ENCODE peak calls at places on chromosomes 12 and 14, in nine cellular contexts. V, U, M, R, C, W, B, S and N are unnamed samples.

GRCh38 chr12:42469355-42470006 is 120.1 kb downstream of the PRICKLE1 start:
- DNase-seq in V (no peak), U (no peak), M (no peak), R (no peak), C (no peak), W (no peak), B (no peak), S (no peak), N (no peak)

GRCh38 chr12:89225808-89226368 is 126.4 kb downstream of the DUSP6 start:
- DNase-seq in V (no peak), U (peak), M (peak), R (peak), C (peak), W (peak), B (no peak), S (peak), N (peak)

GRCh38 chr12:94849411-94849976 is 154.0 kb downstream of the NDUFA12 start:
- DNase-seq in V (no peak), U (no peak), M (no peak), R (peak), C (no peak), W (no peak), B (no peak), S (no peak), N (no peak)

GRCh38 chr14:104367811-104368750 is 211.5 kb upstream of the C14orf180 start:
- DNase-seq in V (no peak), U (no peak), M (no peak), R (no peak), C (no peak), W (no peak), B (no peak), S (no peak), N (no peak)

GRCh38 chr14:21965042-21965441 is 291.4 kb upstream of the OR4E1 start:
- DNase-seq in V (no peak), U (no peak), M (no peak), R (no peak), C (no peak), W (no peak), B (no peak), S (no peak), N (no peak)

GRCh38 chr12:127770123-127770522 is 496.8 kb upstream of the TMEM132C start:
- DNase-seq in V (no peak), U (no peak), M (no peak), R (no peak), C (no peak), W (no peak), B (no peak), S (no peak), N (no peak)

GRCh38 chr12:124213606-124214347 is 81.1 kb upstream of the RFLNA start:
- DNase-seq in V (no peak), U (no peak), M (no peak), R (peak), C (no peak), W (no peak), B (no peak), S (no peak), N (peak)

GRCh38 chr14:104137297-104138097 is 890 bp upstream of the KIF26A start:
- DNase-seq in V (peak), U (no peak), M (peak), R (peak), C (no peak), W (no peak), B (peak), S (no peak), N (no peak)

GRCh38 chr14:42113358-42114070 is 506.8 kb downstream of the LRFN5 start:
- DNase-seq in V (no peak), U (no peak), M (no peak), R (no peak), C (no peak), W (no peak), B (no peak), S (no peak), N (no peak)

GRCh38 chr12:52950553-52950952 is 1.6 kb downstream of the KRT18 start:
- DNase-seq in V (no peak), U (no peak), M (no peak), R (no peak), C (no peak), W (no peak), B (no peak), S (no peak), N (no peak)

GRCh38 chr14:55578511-55578910 is 1.5 kb upstream of the KTN1 start:
- DNase-seq in V (no peak), U (no peak), M (peak), R (peak), C (no peak), W (no peak), B (no peak), S (no peak), N (no peak)

GRCh38 chr14:55579724-55580400 is at the start of gene KTN1:
- DNase-seq in V (peak), U (peak), M (peak), R (peak), C (no peak), W (peak), B (peak), S (no peak), N (peak)

GRCh38 chr14:55581011-55581806 is 1.2 kb downstream of the KTN1 start:
- DNase-seq in V (peak), U (peak), M (peak), R (no peak), C (no peak), W (peak), B (no peak), S (no peak), N (peak)

GRCh38 chr14:55582741-55583140 is 2.7 kb downstream of the KTN1 start:
- DNase-seq in V (no peak), U (no peak), M (no peak), R (no peak), C (no peak), W (no peak), B (no peak), S (no peak), N (no peak)

DNA sequence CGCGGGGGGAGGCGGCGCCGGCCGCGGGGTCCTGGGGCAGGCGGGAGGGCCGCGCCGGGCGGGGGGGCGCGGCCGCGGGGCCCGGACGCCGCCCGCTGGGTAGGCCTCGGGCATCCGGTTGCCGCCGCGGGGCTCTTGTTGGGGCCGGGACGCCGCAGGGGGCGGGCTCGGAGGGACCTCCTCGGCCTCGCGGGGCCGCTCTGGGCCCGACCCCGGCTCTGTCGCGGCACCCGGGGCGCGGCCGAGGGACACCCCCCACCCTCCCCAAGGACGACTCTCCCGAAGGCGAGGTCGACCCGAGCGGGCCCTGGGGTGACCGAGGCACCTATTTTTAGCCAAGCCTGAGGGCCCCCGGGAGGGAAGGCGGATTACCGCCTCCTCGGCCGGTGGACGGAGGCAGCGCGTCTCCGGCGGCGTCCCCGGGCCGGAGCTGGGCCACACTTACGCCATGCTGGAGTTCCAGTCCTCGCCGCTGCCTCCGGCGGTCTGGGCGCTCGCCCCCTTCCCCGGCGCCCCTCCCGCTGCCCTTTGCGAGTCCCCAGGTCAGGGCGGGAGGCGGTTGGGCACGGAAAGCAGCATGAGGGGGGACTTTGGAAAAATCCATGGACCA is 499 bp downstream of the KTN1 start:
- DNase-seq in V (peak), U (peak), M (peak), R (peak), C (no peak), W (no peak), B (peak), S (no peak), N (no peak)
- TF ChIP-seq CTCF in V (no peak), U (no peak), M (no peak), R (peak), C (no peak), W (no peak), B (peak), S (no peak), N (no peak)

DNA sequence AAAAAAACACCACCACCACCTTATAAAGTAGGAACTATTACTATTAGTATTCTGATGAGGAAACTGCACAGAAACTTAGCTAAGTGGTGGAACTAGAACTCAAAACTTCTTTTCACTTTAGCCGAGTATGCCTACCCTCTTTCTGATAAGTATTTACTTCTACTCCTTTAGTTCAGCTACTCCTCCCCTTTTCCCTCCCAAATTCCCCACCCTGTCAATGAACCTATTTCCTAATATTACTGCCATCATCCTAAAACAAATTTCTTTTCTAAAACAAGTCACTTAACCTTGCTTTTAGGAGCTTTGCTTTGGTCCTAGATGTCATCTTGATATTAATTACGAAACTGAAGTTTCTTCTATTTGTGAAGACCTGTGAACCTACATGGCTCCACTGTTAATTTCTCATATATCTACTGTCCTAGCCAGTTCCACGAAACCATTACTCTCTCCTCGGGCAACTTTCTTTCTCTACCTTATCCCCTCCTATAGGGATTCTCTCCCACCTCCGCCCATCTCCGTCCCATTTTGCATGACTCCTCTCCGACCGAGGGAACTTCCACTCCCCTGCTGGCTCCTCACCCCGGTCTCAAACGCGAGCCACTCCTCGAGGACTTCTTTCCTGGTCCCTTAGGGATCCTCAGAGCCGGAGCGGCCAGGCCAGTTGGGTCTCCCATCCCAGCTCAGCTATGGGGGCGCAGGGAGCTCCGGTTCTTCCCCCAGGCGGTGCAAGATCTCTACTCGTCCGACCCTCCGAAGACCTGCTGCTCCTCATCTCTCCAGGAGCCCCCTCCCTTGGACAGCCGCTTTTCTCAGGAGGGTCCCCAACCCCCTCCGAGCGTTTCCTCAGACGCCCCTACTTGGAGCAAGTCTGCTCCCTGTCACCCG is 1.1 kb downstream of the NUMB start:
- DNase-seq in V (peak), U (peak), M (peak), R (peak), C (no peak), W (peak), B (peak), S (no peak), N (peak)
- H3K4me3 ChIP-seq in V (peak), U (peak), M (peak), R (peak), C (peak), W (peak), B (peak), S (peak), N (peak)

GRCh38 chr12:57990241-57990883 is 49.0 kb downstream of the ATP23 start:
- DNase-seq in V (no peak), U (no peak), M (no peak), R (no peak), C (no peak), W (peak), B (no peak), S (no peak), N (no peak)
- TF ChIP-seq CTCF in V (no peak), U (no peak), M (no peak), R (no peak), C (no peak), W (no peak), B (no peak), S (no peak), N (no peak)

GRCh38 chr12:1204581-1205121 is 213.6 kb downstream of the ERC1 start:
- DNase-seq in V (no peak), U (peak), M (no peak), R (no peak), C (no peak), W (peak), B (no peak), S (no peak), N (peak)
- H3K4me3 ChIP-seq in V (no peak), U (peak), M (peak), R (no peak), C (no peak), W (no peak), B (peak), S (no peak), N (peak)

GRCh38 chr14:39107624-39108023 is 4.6 kb upstream of the SEC23A start:
- DNase-seq in V (peak), U (peak), M (peak), R (peak), C (no peak), W (peak), B (no peak), S (no peak), N (peak)
- TF ChIP-seq CTCF in V (peak), U (peak), M (peak), R (peak), C (peak), W (peak), B (no peak), S (peak), N (peak)

DNA sequence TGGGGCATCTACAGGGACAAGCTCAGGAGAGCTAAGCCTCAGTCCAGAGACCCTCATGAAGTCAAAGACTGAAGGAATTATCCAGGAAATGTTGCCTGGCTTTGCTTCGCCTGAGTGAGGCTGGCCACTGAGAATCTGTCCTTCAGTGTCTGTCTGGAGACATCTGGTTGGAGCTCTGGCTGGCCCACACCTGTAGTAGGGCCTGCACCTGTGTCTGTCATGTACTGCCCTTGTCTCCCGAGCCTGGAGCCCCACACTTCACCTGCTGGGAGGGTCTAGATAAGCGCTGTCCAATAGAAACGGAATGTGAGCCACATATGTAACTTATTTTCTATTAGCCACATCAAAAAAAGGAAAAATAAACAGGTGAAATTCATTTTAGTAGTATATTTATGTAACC is 9.9 kb upstream of the HDAC7 start:
- DNase-seq in V (no peak), U (no peak), M (no peak), R (no peak), C (no peak), W (no peak), B (no peak), S (no peak), N (no peak)
- H3K4me3 ChIP-seq in V (no peak), U (no peak), M (no peak), R (no peak), C (no peak), W (no peak), B (no peak), S (no peak), N (no peak)

DNA sequence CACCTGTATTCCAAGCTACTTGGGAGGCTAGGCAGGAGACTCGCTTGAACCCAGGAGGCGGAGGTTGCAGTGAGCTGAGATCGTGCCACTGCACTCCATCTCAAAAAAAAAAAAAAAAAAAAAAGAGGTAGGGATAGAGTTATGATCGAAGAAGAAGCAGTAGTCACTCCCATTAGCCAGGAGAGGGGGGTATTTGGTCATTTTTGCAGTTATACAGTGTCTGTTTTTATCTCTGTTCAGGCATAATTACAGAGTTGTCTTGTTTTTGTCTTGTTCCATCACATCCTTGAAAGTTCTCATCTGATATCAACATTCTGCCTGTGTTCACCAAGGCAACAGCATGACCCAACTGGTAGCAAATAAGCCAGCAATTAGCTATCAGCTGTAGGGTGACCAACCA is 98.5 kb upstream of the TMPO start:
- DNase-seq in V (no peak), U (peak), M (peak), R (no peak), C (no peak), W (peak), B (no peak), S (no peak), N (peak)
- TF ChIP-seq CTCF in V (peak), U (peak), M (peak), R (peak), C (peak), W (peak), B (no peak), S (peak), N (peak)

GRCh38 chr12:58918475-58918874 is 1.8 kb downstream of the LRIG3 start:
- DNase-seq in V (no peak), U (no peak), M (no peak), R (peak), C (peak), W (peak), B (no peak), S (no peak), N (peak)

GRCh38 chr12:58919271-58920101 is 818 bp downstream of the LRIG3 start:
- DNase-seq in V (peak), U (peak), M (peak), R (peak), C (peak), W (peak), B (peak), S (no peak), N (peak)

GRCh38 chr12:58916153-58916709 is 4.1 kb downstream of the LRIG3 start:
- DNase-seq in V (no peak), U (no peak), M (no peak), R (no peak), C (no peak), W (no peak), B (no peak), S (no peak), N (no peak)

GRCh38 chr12:58916891-58917570 is 3.3 kb downstream of the LRIG3 start:
- DNase-seq in V (no peak), U (peak), M (peak), R (peak), C (peak), W (peak), B (no peak), S (no peak), N (peak)

GRCh38 chr12:58917699-58918334 is 2.5 kb downstream of the LRIG3 start:
- DNase-seq in V (no peak), U (no peak), M (peak), R (peak), C (peak), W (peak), B (no peak), S (no peak), N (peak)
- H3K4me3 ChIP-seq in V (peak), U (peak), M (peak), R (peak), C (peak), W (peak), B (peak), S (peak), N (peak)